ENCODE peak calls at places on chromosomes 2 and 18, in nine cellular contexts. E, U, V, Z, Q, X, D, I and M are unnamed samples.
A peak's percentile ranks its signal among the peaks of the same experiment; 100 is the strongest.

GRCh38 chr2:174681983-174682577 is 82.2 kb downstream of the CHRNA1 start:
- DNase-seq in E (no peak), U (peak; percentile 64), V (peak; percentile 76), Z (peak; percentile 77), Q (peak; percentile 62), X (no peak), D (peak; percentile 25), I (peak; percentile 47), M (no peak)

GRCh38 chr18:3823073-3823472 is 373.1 kb downstream of the TGIF1 start:
- DNase-seq in E (no peak), U (no peak), V (no peak), Z (no peak), Q (no peak), X (no peak), D (no peak), I (no peak), M (no peak)

GRCh38 chr2:208489687-208490086 is 83.1 kb downstream of the PTH2R start:
- DNase-seq in E (no peak), U (no peak), V (no peak), Z (no peak), Q (no peak), X (no peak), D (no peak), I (no peak), M (no peak)

GRCh38 chr18:77554061-77554460 is 304.4 kb downstream of the GALR1 start:
- DNase-seq in E (no peak), U (no peak), V (no peak), Z (no peak), Q (no peak), X (no peak), D (no peak), I (no peak), M (no peak)

GRCh38 chr2:97950329-97951154 is 45.2 kb downstream of the TMEM131 start:
- DNase-seq in E (no peak), U (no peak), V (no peak), Z (no peak), Q (no peak), X (no peak), D (no peak), I (no peak), M (peak; percentile 48)

GRCh38 chr2:86566158-86566827 is 3.0 kb upstream of the CHMP3 start:
- DNase-seq in E (no peak), U (no peak), V (no peak), Z (no peak), Q (no peak), X (no peak), D (no peak), I (no peak), M (no peak)

GRCh38 chr18:12035481-12035880 is 54.2 kb downstream of the IMPA2 start:
- DNase-seq in E (no peak), U (no peak), V (no peak), Z (no peak), Q (peak; percentile 32), X (no peak), D (no peak), I (no peak), M (no peak)

GRCh38 chr2:96207778-96208143 is 866 bp downstream of the STARD7 start:
- DNase-seq in E (no peak), U (no peak), V (no peak), Z (no peak), Q (no peak), X (no peak), D (no peak), I (no peak), M (no peak)

GRCh38 chr2:85174943-85175342 is 41.8 kb downstream of the TCF7L1 start:
- DNase-seq in E (no peak), U (no peak), V (peak; percentile 33), Z (no peak), Q (no peak), X (no peak), D (no peak), I (no peak), M (no peak)

GRCh38 chr2:84969511-84970265 is 1.3 kb upstream of the KCMF1 start:
- DNase-seq in E (peak; percentile 53), U (no peak), V (no peak), Z (no peak), Q (no peak), X (no peak), D (peak; percentile 52), I (peak; percentile 22), M (no peak)

GRCh38 chr2:105928563-105928962 is 183.9 kb downstream of the NCK2 start:
- DNase-seq in E (no peak), U (no peak), V (no peak), Z (no peak), Q (no peak), X (no peak), D (no peak), I (no peak), M (no peak)

GRCh38 chr18:35920623-35921022 is 51.9 kb upstream of the RMP24 start:
- DNase-seq in E (no peak), U (no peak), V (no peak), Z (no peak), Q (no peak), X (no peak), D (no peak), I (no peak), M (no peak)

GRCh38 chr2:57597940-57598339 is 448.7 kb upstream of the VRK2 start:
- DNase-seq in E (no peak), U (no peak), V (no peak), Z (no peak), Q (no peak), X (no peak), D (no peak), I (no peak), M (no peak)

GRCh38 chr2:112884869-112885502 is 26.0 kb upstream of the IL37 start:
- DNase-seq in E (peak; percentile 81), U (peak; percentile 85), V (no peak), Z (no peak), Q (peak; percentile 85), X (peak; percentile 63), D (peak; percentile 41), I (peak; percentile 66), M (no peak)

GRCh38 chr2:57313678-57314077 is 732.9 kb upstream of the VRK2 start:
- DNase-seq in E (no peak), U (no peak), V (no peak), Z (no peak), Q (no peak), X (no peak), D (no peak), I (no peak), M (no peak)

DNA sequence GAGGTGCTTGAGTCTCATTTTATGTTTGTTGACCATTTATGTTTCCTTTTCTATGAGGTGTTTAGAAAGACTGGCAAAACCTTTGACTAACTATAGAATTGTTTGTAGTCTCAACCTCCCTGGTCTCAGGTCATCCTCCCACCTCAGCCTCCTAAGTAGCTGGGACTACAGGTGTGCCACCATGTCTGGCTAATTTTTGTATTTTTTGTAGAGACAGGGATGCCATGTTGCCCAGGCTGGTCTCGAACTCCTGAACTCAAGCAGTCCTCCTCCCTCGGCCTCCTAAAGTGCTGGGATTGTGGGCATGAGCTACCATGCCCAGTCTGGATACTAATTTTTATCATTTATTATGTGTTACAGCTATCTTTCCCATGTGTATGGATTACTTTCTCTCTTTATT is 67.8 kb downstream of the EML4 start:
- DNase-seq in E (no peak), U (no peak), V (no peak), Z (no peak), Q (no peak), X (no peak), D (no peak), I (no peak), M (no peak)
- H3K27ac ChIP-seq in E (no peak overlapping the region), U (no peak overlapping the region), V (no peak overlapping the region), Z (no peak overlapping the region), Q (no peak overlapping the region), X (no peak overlapping the region), D (no peak overlapping the region), I (no peak overlapping the region), M (no peak overlapping the region)

DNA sequence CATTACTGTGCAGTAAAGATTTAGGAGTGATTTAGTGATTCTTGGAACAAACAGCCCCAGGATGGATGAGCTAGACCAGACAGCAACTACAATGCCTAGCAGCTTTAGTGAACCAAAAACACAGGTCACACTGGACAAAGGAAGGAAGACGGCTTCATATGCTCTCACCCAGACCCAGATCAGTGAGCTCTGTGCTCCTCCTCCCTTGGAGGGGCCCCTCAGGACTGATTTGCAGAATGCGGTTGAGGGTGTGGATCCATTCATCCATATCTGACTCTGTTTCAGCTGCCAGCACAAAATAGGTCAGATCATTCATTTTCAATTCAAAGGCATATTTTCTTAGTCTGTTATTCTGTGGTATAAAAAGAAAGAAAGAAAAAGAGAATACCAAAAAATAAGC is 159.7 kb upstream of the CCDC195 start:
- DNase-seq in E (no peak), U (no peak), V (no peak), Z (no peak), Q (no peak), X (no peak), D (no peak), I (no peak), M (no peak)
- H3K27ac ChIP-seq in E (no peak overlapping the region), U (no peak overlapping the region), V (no peak overlapping the region), Z (no peak overlapping the region), Q (peak overlapping the region; percentile 28), X (no peak overlapping the region), D (no peak overlapping the region), I (no peak overlapping the region), M (no peak overlapping the region)

GRCh38 chr18:25351773-25352628 is at the start of gene ZNF521:
- DNase-seq in E (peak; percentile 96), U (peak; percentile 88), V (peak; percentile 88), Z (peak; percentile 72), Q (peak; percentile 78), X (no peak), D (peak; percentile 33), I (peak; percentile 39), M (no peak)

GRCh38 chr18:25351280-25351772 is 640 bp downstream of the ZNF521 start:
- DNase-seq in E (no peak), U (no peak), V (no peak), Z (no peak), Q (no peak), X (no peak), D (no peak), I (no peak), M (no peak)

GRCh38 chr18:25353080-25353479 is 1.1 kb upstream of the ZNF521 start:
- DNase-seq in E (no peak), U (no peak), V (no peak), Z (no peak), Q (no peak), X (no peak), D (no peak), I (no peak), M (no peak)

GRCh38 chr18:25350561-25351201 is 1.3 kb downstream of the ZNF521 start:
- DNase-seq in E (peak; percentile 37), U (peak; percentile 44), V (no peak), Z (peak; percentile 35), Q (peak; percentile 51), X (no peak), D (no peak), I (no peak), M (no peak)

DNA sequence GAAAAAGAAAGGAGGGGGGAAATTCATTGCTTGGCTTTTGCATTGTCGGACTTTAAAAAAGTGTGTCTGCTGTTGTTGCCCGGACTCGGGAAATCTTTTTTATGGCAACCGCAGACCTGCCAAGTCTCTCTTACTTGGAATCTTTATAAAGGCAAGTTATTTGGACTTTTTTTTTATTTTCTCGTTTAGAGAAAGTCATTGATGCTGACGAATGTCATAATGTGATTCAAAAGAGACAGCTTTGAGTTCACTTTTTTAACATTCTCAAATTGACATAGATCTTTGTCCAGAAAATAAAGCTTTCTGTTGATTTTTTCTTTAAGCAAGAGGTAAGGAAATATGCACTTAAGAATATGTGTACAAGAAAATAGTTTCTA is 651 bp upstream of the ZNF521 start:
- DNase-seq in E (no peak), U (no peak), V (no peak), Z (no peak), Q (no peak), X (no peak), D (no peak), I (no peak), M (no peak)
- H3K27ac ChIP-seq in E (no peak overlapping the region), U (no peak overlapping the region), V (no peak overlapping the region), Z (no peak overlapping the region), Q (no peak overlapping the region), X (no peak overlapping the region), D (no peak overlapping the region), I (no peak overlapping the region), M (no peak overlapping the region)

GRCh38 chr2:233422050-233422639 is 67.9 kb downstream of the DGKD start:
- DNase-seq in E (no peak), U (no peak), V (peak; percentile 94), Z (no peak), Q (peak; percentile 92), X (no peak), D (peak; percentile 97), I (peak; percentile 74), M (no peak)
- H3K27ac ChIP-seq in E (no peak overlapping the region), U (no peak overlapping the region), V (peak overlapping the region; percentile 71), Z (no peak overlapping the region), Q (peak overlapping the region; percentile 72), X (no peak overlapping the region), D (peak overlapping the region; percentile 99), I (peak overlapping the region; percentile 51), M (no peak overlapping the region)